ENCODE peak calls at places on chromosomes 7 and 10, in ten cellular contexts. V is right lobe of liver; E is B cell; R is CD4-positive, CD25-positive, alpha-beta regulatory T cell; Z is BJ; Q is tibial artery; J is activated CD4-positive, alpha-beta T cell treated with anti-CD3 and anti-CD28 coated beads for 24 hours; D is iris pigment epithelial cell; X is NCI-H460; S is HepG2. A is an unnamed sample.

GRCh38 chr7:108079291-108080057 is 50.7 kb downstream of the LAMB4 start:
- DNase-seq in V (no peak), E (no peak), R (no peak), Z (no peak), Q (no peak), J (no peak), D (peak), X (no peak), S (no peak), A (no peak)

GRCh38 chr7:78716876-78717275 is 736.6 kb downstream of the MAGI2 start:
- DNase-seq in V (no peak), E (no peak), R (no peak), Z (no peak), Q (no peak), J (no peak), D (no peak), X (no peak), S (peak), A (no peak)

GRCh38 chr10:129442866-129443265 is 24.2 kb upstream of the MGMT start:
- DNase-seq in V (no peak), E (no peak), R (no peak), Z (no peak), Q (no peak), J (no peak), D (no peak), X (no peak), S (no peak), A (no peak)

GRCh38 chr10:807958-808353 is 118.5 kb upstream of the DIP2C start:
- DNase-seq in V (no peak), E (no peak), R (no peak), Z (no peak), Q (no peak), J (no peak), D (no peak), X (no peak), S (no peak), A (no peak)

GRCh38 chr10:89648074-89648473 is 3.0 kb upstream of the PANK1 start:
- DNase-seq in V (no peak), E (no peak), R (no peak), Z (no peak), Q (no peak), J (no peak), D (no peak), X (no peak), S (no peak), A (no peak)

GRCh38 chr10:97042081-97042480 is 143.7 kb downstream of the SLIT1 start:
- DNase-seq in V (no peak), E (no peak), R (no peak), Z (no peak), Q (no peak), J (no peak), D (no peak), X (no peak), S (no peak), A (no peak)

GRCh38 chr10:124042656-124043309 is 50.6 kb downstream of the CHST15 start:
- DNase-seq in V (no peak), E (no peak), R (no peak), Z (no peak), Q (no peak), J (no peak), D (no peak), X (no peak), S (no peak), A (no peak)

GRCh38 chr10:78513330-78513729 is 479.7 kb downstream of the RPS24 start:
- DNase-seq in V (no peak), E (no peak), R (no peak), Z (no peak), Q (no peak), J (no peak), D (no peak), X (no peak), S (no peak), A (no peak)

GRCh38 chr7:47988496-47989386 is 9.3 kb upstream of the HUS1 start:
- DNase-seq in V (no peak), E (no peak), R (no peak), Z (no peak), Q (no peak), J (no peak), D (no peak), X (no peak), S (peak), A (no peak)

GRCh38 chr10:63798599-63799498 is 277.6 kb downstream of the REEP3 start:
- DNase-seq in V (peak), E (no peak), R (no peak), Z (peak), Q (peak), J (no peak), D (peak), X (peak), S (peak), A (no peak)

GRCh38 chr10:124722812-124723783 is 21.1 kb downstream of the FAM53B start:
- DNase-seq in V (no peak), E (peak), R (peak), Z (no peak), Q (peak), J (no peak), D (no peak), X (no peak), S (no peak), A (peak)

GRCh38 chr10:20890009-20890408 is 7.1 kb downstream of the NEBL start:
- DNase-seq in V (no peak), E (no peak), R (no peak), Z (no peak), Q (no peak), J (no peak), D (peak), X (peak), S (no peak), A (no peak)

GRCh38 chr7:148773344-148773743 is 74.6 kb downstream of the CUL1 start:
- DNase-seq in V (no peak), E (no peak), R (peak), Z (no peak), Q (no peak), J (no peak), D (peak), X (no peak), S (no peak), A (no peak)

A was measured in GM10248.